ENCODE peak calls at places on chromosomes 1 and 21, in eight cellular contexts. Q is endodermal cell, C is GM06990, B is AG09309, I is ovary, W is glutamatergic neuron, K is mucosa of descending colon, N is heart right ventricle. X is an unnamed sample.

GRCh38 chr1:219847215-219847855 is 81.0 kb downstream of the SLC30A10 start:
- DNase-seq in Q (no peak), C (no peak), B (no peak), I (no peak), W (no peak), K (peak; percentile 55), N (no peak), X (no peak)

GRCh38 chr21:45014747-45015468 is 59.5 kb upstream of the ADARB1 start:
- DNase-seq in Q (no peak), C (no peak), B (no peak), I (no peak), W (no peak), K (no peak), N (no peak), X (no peak)

GRCh38 chr1:201171063-201172036 is 17.1 kb upstream of the TMEM9 start:
- DNase-seq in Q (peak; percentile 88), C (peak; percentile 61), B (no peak), I (peak; percentile 40), W (peak; percentile 76), K (no peak), N (peak; percentile 47), X (peak; percentile 31)

GRCh38 chr1:60101516-60101915 is 27.9 kb upstream of the C1orf87 start:
- DNase-seq in Q (no peak), C (no peak), B (no peak), I (no peak), W (no peak), K (no peak), N (no peak), X (no peak)

GRCh38 chr1:8671313-8671917 is 146.0 kb downstream of the RERE start:
- DNase-seq in Q (no peak), C (no peak), B (peak; percentile 41), I (no peak), W (no peak), K (no peak), N (no peak), X (peak; percentile 29)

GRCh38 chr21:42019101-42019605 is 9.0 kb upstream of the ZBTB21 start:
- DNase-seq in Q (no peak), C (no peak), B (no peak), I (no peak), W (no peak), K (no peak), N (no peak), X (no peak)

GRCh38 chr21:45543371-45543709 is 1.1 kb upstream of the SLC19A1 start:
- DNase-seq in Q (peak; percentile 51), C (peak; percentile 20), B (no peak), I (peak; percentile 47), W (peak; percentile 11), K (no peak), N (no peak), X (peak; percentile 26)

GRCh38 chr21:45482899-45483821 is 59.1 kb downstream of the SLC19A1 start:
- DNase-seq in Q (no peak), C (no peak), B (no peak), I (no peak), W (no peak), K (no peak), N (peak; percentile 25), X (no peak)

GRCh38 chr1:156901966-156902922 is 8.7 kb downstream of the PEAR1 start:
- DNase-seq in Q (no peak), C (no peak), B (no peak), I (no peak), W (no peak), K (peak; percentile 25), N (no peak), X (no peak)

GRCh38 chr1:68232354-68233148 is at the start of gene WLS:
- DNase-seq in Q (peak; percentile 92), C (no peak), B (no peak), I (peak; percentile 87), W (peak; percentile 72), K (peak; percentile 84), N (peak; percentile 79), X (peak; percentile 78)

GRCh38 chr1:212021563-212021962 is 13.8 kb downstream of the INTS7 start:
- DNase-seq in Q (no peak), C (no peak), B (no peak), I (no peak), W (no peak), K (no peak), N (no peak), X (no peak)

GRCh38 chr1:184143449-184143848 is 91.9 kb downstream of the TSEN15 start:
- DNase-seq in Q (no peak), C (no peak), B (no peak), I (no peak), W (no peak), K (no peak), N (no peak), X (no peak)

GRCh38 chr1:110637475-110637874 is 31.3 kb upstream of the KCNA2 start:
- DNase-seq in Q (peak; percentile 61), C (no peak), B (no peak), I (no peak), W (no peak), K (no peak), N (no peak), X (no peak)

GRCh38 chr1:68623700-68624099 is 126.8 kb upstream of the DEPDC1 start:
- DNase-seq in Q (no peak), C (no peak), B (no peak), I (no peak), W (no peak), K (no peak), N (peak; percentile 25), X (no peak)

GRCh38 chr1:39478536-39478935 is 12.9 kb upstream of the BMP8A start:
- DNase-seq in Q (no peak), C (no peak), B (no peak), I (no peak), W (no peak), K (no peak), N (no peak), X (no peak)

GRCh38 chr1:208420696-208421095 is 176.5 kb upstream of the PLXNA2 start:
- DNase-seq in Q (no peak), C (no peak), B (no peak), I (no peak), W (no peak), K (no peak), N (no peak), X (no peak)

GRCh38 chr1:208421511-208421910 is 177.3 kb upstream of the PLXNA2 start:
- DNase-seq in Q (no peak), C (no peak), B (no peak), I (no peak), W (no peak), K (no peak), N (no peak), X (no peak)

GRCh38 chr1:208418667-208419066 is 174.5 kb upstream of the PLXNA2 start:
- DNase-seq in Q (no peak), C (no peak), B (no peak), I (no peak), W (no peak), K (no peak), N (no peak), X (no peak)

GRCh38 chr1:208423522-208423921 is 179.3 kb upstream of the PLXNA2 start:
- DNase-seq in Q (no peak), C (no peak), B (no peak), I (no peak), W (no peak), K (no peak), N (no peak), X (no peak)

DNA sequence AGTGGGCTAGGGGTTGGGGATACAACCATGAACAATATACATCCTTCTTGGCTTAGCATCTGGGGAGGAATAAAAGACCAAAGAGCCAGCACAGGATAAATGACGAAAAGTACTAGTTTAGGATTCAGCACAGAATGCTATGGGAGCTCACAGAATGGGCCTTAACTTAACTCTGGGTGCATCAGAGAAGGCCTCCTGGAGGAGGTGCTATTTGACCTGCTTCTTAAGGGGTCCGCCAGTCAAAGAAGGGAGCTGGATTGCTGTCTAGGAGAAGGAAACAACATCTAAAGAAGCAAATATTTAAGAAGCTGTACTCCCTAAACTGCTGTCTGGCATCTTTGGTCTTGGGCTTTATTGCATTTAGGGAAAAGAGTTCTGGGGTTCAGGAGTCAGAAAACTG is 175.8 kb upstream of the PLXNA2 start:
- DNase-seq in Q (no peak), C (no peak), B (no peak), I (no peak), W (no peak), K (no peak), N (no peak), X (no peak)
- TF ChIP-seq CTCF in Q (peak; percentile 47), C (no peak), B (no peak), I (no peak), W (no peak), K (no peak), N (no peak), X (no peak)

GRCh38 chr1:244913806-244914205 is 49.5 kb upstream of the HNRNPU start:
- DNase-seq in Q (no peak), C (no peak), B (no peak), I (no peak), W (no peak), K (no peak), N (no peak), X (no peak)

GRCh38 chr1:244917271-244917670 is 52.9 kb upstream of the HNRNPU start:
- DNase-seq in Q (no peak), C (no peak), B (no peak), I (no peak), W (no peak), K (no peak), N (no peak), X (no peak)

GRCh38 chr1:244918422-244919319 is 54.3 kb upstream of the HNRNPU start:
- DNase-seq in Q (peak; percentile 61), C (peak; percentile 89), B (no peak), I (peak; percentile 31), W (peak; percentile 34), K (peak; percentile 60), N (peak; percentile 38), X (peak; percentile 35)

GRCh38 chr1:244919320-244920282 is 55.3 kb upstream of the HNRNPU start:
- DNase-seq in Q (no peak), C (peak; percentile 58), B (no peak), I (no peak), W (no peak), K (no peak), N (no peak), X (no peak)

DNA sequence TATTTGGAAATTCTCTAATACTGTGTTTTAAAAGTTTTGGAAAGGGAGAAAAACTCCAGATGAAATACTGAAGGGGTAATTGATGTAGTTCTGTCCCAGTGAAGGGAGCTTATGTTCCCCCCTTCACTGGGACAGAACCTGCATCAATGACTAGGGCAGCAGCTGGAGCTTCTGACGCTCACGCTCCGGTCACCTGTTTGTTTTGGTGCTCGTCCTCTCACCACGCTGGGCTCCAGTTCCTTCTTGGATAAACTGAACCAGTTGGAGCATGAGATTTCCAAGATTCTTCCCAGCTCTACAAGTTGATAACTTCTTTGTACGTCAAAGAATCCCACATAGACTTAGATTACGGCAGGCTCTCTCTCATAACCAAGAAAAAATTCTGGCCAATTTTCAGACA is 51.4 kb upstream of the HNRNPU start:
- DNase-seq in Q (no peak), C (no peak), B (no peak), I (no peak), W (no peak), K (no peak), N (no peak), X (no peak)
- TF ChIP-seq CTCF in Q (no peak), C (no peak), B (no peak), I (no peak), W (no peak), K (no peak), N (no peak), X (no peak)

GRCh38 chr1:222459652-222460051 is 88.3 kb downstream of the HHIPL2 start:
- DNase-seq in Q (no peak), C (no peak), B (no peak), I (no peak), W (no peak), K (no peak), N (no peak), X (no peak)
- TF ChIP-seq CTCF in Q (no peak), C (no peak), B (no peak), I (no peak), W (no peak), K (no peak), N (no peak), X (no peak)

GRCh38 chr1:94039871-94040569 is 80.9 kb downstream of the ABCA4 start:
- DNase-seq in Q (no peak), C (no peak), B (no peak), I (no peak), W (no peak), K (no peak), N (no peak), X (no peak)
- TF ChIP-seq CTCF in Q (no peak), C (no peak), B (no peak), I (no peak), W (peak; percentile 60), K (no peak), N (no peak), X (no peak)

X was measured in uterus.